ENCODE peak calls at places on chromosomes 3 and 15, in five cellular contexts. J is activated T-cell treated with anti-CD3 and anti-CD28 coated beads, Interleukin-2, amount 50 U/mL, for 72 hours; G is nephron progenitor cell; D is Ammon's horn; I is dorsolateral prefrontal cortex. O is an unnamed sample.

GRCh38 chr3:46104706-46105105 is 77.4 kb upstream of the XCR1 start:
- DNase-seq in J (no peak), G (no peak), D (no peak), I (no peak), O (no peak)

GRCh38 chr3:52203701-52204100 is 5.7 kb downstream of the ALAS1 start:
- DNase-seq in J (no peak), G (no peak), D (no peak), I (no peak), O (no peak)

GRCh38 chr3:45145681-45146614 is at the start of gene CDCP1:
- DNase-seq in J (peak), G (peak), D (no peak), I (no peak), O (peak)

GRCh38 chr3:120684896-120685295 is 2.9 kb upstream of the HGD start:
- DNase-seq in J (no peak), G (no peak), D (no peak), I (no peak), O (no peak)

GRCh38 chr3:128878556-128879124 is 780 bp upstream of the ACAD9 start:
- DNase-seq in J (peak), G (no peak), D (peak), I (no peak), O (no peak)

GRCh38 chr15:82530606-82531379 is 9.5 kb downstream of the RPS17 start:
- DNase-seq in J (peak), G (peak), D (peak), I (peak), O (no peak)

GRCh38 chr15:62464705-62465104 is 299.6 kb upstream of the C2CD4B start:
- DNase-seq in J (no peak), G (no peak), D (no peak), I (no peak), O (no peak)

GRCh38 chr15:88256261-88257230 is at the start of gene NTRK3:
- DNase-seq in J (peak), G (peak), D (peak), I (no peak), O (no peak)

GRCh38 chr3:105322570-105323273 is 44.0 kb upstream of the ALCAM start:
- DNase-seq in J (no peak), G (no peak), D (no peak), I (no peak), O (no peak)

GRCh38 chr3:42262525-42262924 is 3.5 kb downstream of the CCK start:
- DNase-seq in J (no peak), G (no peak), D (no peak), I (no peak), O (no peak)

GRCh38 chr3:187025254-187025655 is 94.9 kb downstream of the ST6GAL1 start:
- DNase-seq in J (peak), G (no peak), D (no peak), I (no peak), O (no peak)

GRCh38 chr3:187014417-187014864 is 84.1 kb downstream of the ST6GAL1 start:
- DNase-seq in J (no peak), G (no peak), D (no peak), I (no peak), O (no peak)

GRCh38 chr3:153688541-153689120 is 432.6 kb upstream of the ARHGEF26 start:
- DNase-seq in J (no peak), G (no peak), D (no peak), I (no peak), O (no peak)

GRCh38 chr3:89172150-89172549 is 64.7 kb downstream of the EPHA3 start:
- DNase-seq in J (no peak), G (no peak), D (no peak), I (no peak), O (no peak)

GRCh38 chr3:35079403-35079802 is 559.9 kb upstream of the ARPP21 start:
- DNase-seq in J (no peak), G (no peak), D (no peak), I (no peak), O (no peak)

GRCh38 chr3:13303410-13303809 is 116.7 kb downstream of the NUP210 start:
- DNase-seq in J (no peak), G (no peak), D (no peak), I (no peak), O (no peak)

GRCh38 chr3:62100233-62100989 is 272.9 kb downstream of the FEZF2 start:
- DNase-seq in J (no peak), G (no peak), D (no peak), I (no peak), O (peak)

GRCh38 chr3:128497305-128498126 is 4.5 kb upstream of the GATA2 start:
- DNase-seq in J (peak), G (peak), D (peak), I (peak), O (no peak)

GRCh38 chr3:101172516-101172915 is 147.9 kb downstream of the IMPG2 start:
- DNase-seq in J (no peak), G (no peak), D (no peak), I (no peak), O (no peak)

GRCh38 chr3:148089171-148089570 is 608.5 kb upstream of the AGTR1 start:
- DNase-seq in J (no peak), G (no peak), D (no peak), I (no peak), O (no peak)

GRCh38 chr15:50945725-50946124 is 37.2 kb downstream of the AP4E1 start:
- DNase-seq in J (no peak), G (no peak), D (no peak), I (no peak), O (no peak)

GRCh38 chr3:97927699-97928098 is 44.5 kb downstream of the RIOX2 start:
- DNase-seq in J (no peak), G (no peak), D (no peak), I (no peak), O (no peak)

GRCh38 chr15:85543741-85544155 is 163.3 kb downstream of the AKAP13 start:
- DNase-seq in J (peak), G (no peak), D (peak), I (no peak), O (peak)

GRCh38 chr15:62254137-62254934 is 89.3 kb upstream of the C2CD4B start:
- DNase-seq in J (peak), G (peak), D (no peak), I (no peak), O (no peak)

GRCh38 chr3:24375947-24376384 is 118.7 kb downstream of the THRB start:
- DNase-seq in J (no peak), G (no peak), D (no peak), I (no peak), O (no peak)

GRCh38 chr3:9970020-9970652 is 16.5 kb downstream of the EMC3 start:
- DNase-seq in J (no peak), G (no peak), D (no peak), I (no peak), O (no peak)

O was measured in NCI-H2029 treated with DMSO at 0.1 percent for 48 hours.